ENCODE peak calls at places on chromosomes 6 and 20, in four cellular contexts. One of them, this sample, is unnamed.

GRCh38 chr6:19444481-19444880 is 392.7 kb upstream of the ID4 start:
- DNase-seq in activated gamma-delta T cell treated with Interleukin-2 at 50 U/mL for 16 hours: no peak
- DNase-seq in stimulated activated CD4-positive, alpha-beta T cell treated with anti-CD3 and anti-CD28 coated beads, Interleukin-4, amount 100 ng/mL, for 4 hours: no peak
- DNase-seq in WTC11: no peak
- DNase-seq in this sample: no peak

GRCh38 chr6:134593887-134594286 is 276.0 kb upstream of the SGK1 start:
- DNase-seq in activated gamma-delta T cell treated with Interleukin-2 at 50 U/mL for 16 hours: no peak
- DNase-seq in stimulated activated CD4-positive, alpha-beta T cell treated with anti-CD3 and anti-CD28 coated beads, Interleukin-4, amount 100 ng/mL, for 4 hours: no peak
- DNase-seq in WTC11: no peak
- DNase-seq in this sample: no peak

GRCh38 chr20:46361386-46361785 is 45.0 kb downstream of the ELMO2 start:
- DNase-seq in activated gamma-delta T cell treated with Interleukin-2 at 50 U/mL for 16 hours: no peak
- DNase-seq in stimulated activated CD4-positive, alpha-beta T cell treated with anti-CD3 and anti-CD28 coated beads, Interleukin-4, amount 100 ng/mL, for 4 hours: no peak
- DNase-seq in WTC11: no peak
- DNase-seq in this sample: peak

GRCh38 chr6:44047801-44048200 is 79.5 kb downstream of the MRPL14 start:
- DNase-seq in activated gamma-delta T cell treated with Interleukin-2 at 50 U/mL for 16 hours: no peak
- DNase-seq in stimulated activated CD4-positive, alpha-beta T cell treated with anti-CD3 and anti-CD28 coated beads, Interleukin-4, amount 100 ng/mL, for 4 hours: no peak
- DNase-seq in WTC11: no peak
- DNase-seq in this sample: no peak

GRCh38 chr6:36431197-36431596 is 11.5 kb downstream of the PXT1 start:
- DNase-seq in activated gamma-delta T cell treated with Interleukin-2 at 50 U/mL for 16 hours: no peak
- DNase-seq in stimulated activated CD4-positive, alpha-beta T cell treated with anti-CD3 and anti-CD28 coated beads, Interleukin-4, amount 100 ng/mL, for 4 hours: no peak
- DNase-seq in WTC11: no peak
- DNase-seq in this sample: no peak

GRCh38 chr20:32052090-32052791 is at the start of gene HCK:
- DNase-seq in activated gamma-delta T cell treated with Interleukin-2 at 50 U/mL for 16 hours: no peak
- DNase-seq in stimulated activated CD4-positive, alpha-beta T cell treated with anti-CD3 and anti-CD28 coated beads, Interleukin-4, amount 100 ng/mL, for 4 hours: no peak
- DNase-seq in WTC11: no peak
- DNase-seq in this sample: no peak

GRCh38 chr6:144150673-144151009 is 324 bp downstream of the STX11 start:
- DNase-seq in activated gamma-delta T cell treated with Interleukin-2 at 50 U/mL for 16 hours: peak
- DNase-seq in stimulated activated CD4-positive, alpha-beta T cell treated with anti-CD3 and anti-CD28 coated beads, Interleukin-4, amount 100 ng/mL, for 4 hours: peak
- DNase-seq in WTC11: peak
- DNase-seq in this sample: peak

GRCh38 chr6:100447900-100448700 is 16.6 kb downstream of the SIM1 start:
- DNase-seq in activated gamma-delta T cell treated with Interleukin-2 at 50 U/mL for 16 hours: no peak
- DNase-seq in stimulated activated CD4-positive, alpha-beta T cell treated with anti-CD3 and anti-CD28 coated beads, Interleukin-4, amount 100 ng/mL, for 4 hours: no peak
- DNase-seq in WTC11: no peak
- DNase-seq in this sample: no peak

GRCh38 chr20:24970030-24970553 is 21.0 kb downstream of the CST7 start:
- DNase-seq in activated gamma-delta T cell treated with Interleukin-2 at 50 U/mL for 16 hours: no peak
- DNase-seq in stimulated activated CD4-positive, alpha-beta T cell treated with anti-CD3 and anti-CD28 coated beads, Interleukin-4, amount 100 ng/mL, for 4 hours: no peak
- DNase-seq in WTC11: no peak
- DNase-seq in this sample: no peak

GRCh38 chr6:130513770-130514169 is 148.0 kb downstream of the TMEM200A start:
- DNase-seq in activated gamma-delta T cell treated with Interleukin-2 at 50 U/mL for 16 hours: peak
- DNase-seq in stimulated activated CD4-positive, alpha-beta T cell treated with anti-CD3 and anti-CD28 coated beads, Interleukin-4, amount 100 ng/mL, for 4 hours: no peak
- DNase-seq in WTC11: no peak
- DNase-seq in this sample: peak

GRCh38 chr6:63452117-63452516 is 120.2 kb upstream of the LOC128125822 start:
- DNase-seq in activated gamma-delta T cell treated with Interleukin-2 at 50 U/mL for 16 hours: no peak
- DNase-seq in stimulated activated CD4-positive, alpha-beta T cell treated with anti-CD3 and anti-CD28 coated beads, Interleukin-4, amount 100 ng/mL, for 4 hours: no peak
- DNase-seq in WTC11: no peak
- DNase-seq in this sample: no peak

GRCh38 chr6:19327246-19327645 is 509.9 kb upstream of the ID4 start:
- DNase-seq in activated gamma-delta T cell treated with Interleukin-2 at 50 U/mL for 16 hours: no peak
- DNase-seq in stimulated activated CD4-positive, alpha-beta T cell treated with anti-CD3 and anti-CD28 coated beads, Interleukin-4, amount 100 ng/mL, for 4 hours: no peak
- DNase-seq in WTC11: no peak
- DNase-seq in this sample: no peak

GRCh38 chr6:79203753-79204253 is 30.7 kb downstream of the HMGN3 start:
- DNase-seq in activated gamma-delta T cell treated with Interleukin-2 at 50 U/mL for 16 hours: no peak
- DNase-seq in stimulated activated CD4-positive, alpha-beta T cell treated with anti-CD3 and anti-CD28 coated beads, Interleukin-4, amount 100 ng/mL, for 4 hours: no peak
- DNase-seq in WTC11: no peak
- DNase-seq in this sample: no peak

GRCh38 chr6:78243519-78243918 is 590.7 kb downstream of the MEI4 start:
- DNase-seq in activated gamma-delta T cell treated with Interleukin-2 at 50 U/mL for 16 hours: no peak
- DNase-seq in stimulated activated CD4-positive, alpha-beta T cell treated with anti-CD3 and anti-CD28 coated beads, Interleukin-4, amount 100 ng/mL, for 4 hours: no peak
- DNase-seq in WTC11: no peak
- DNase-seq in this sample: no peak

GRCh38 chr6:101276066-101276465 is 117.4 kb upstream of the GRIK2 start:
- DNase-seq in activated gamma-delta T cell treated with Interleukin-2 at 50 U/mL for 16 hours: no peak
- DNase-seq in stimulated activated CD4-positive, alpha-beta T cell treated with anti-CD3 and anti-CD28 coated beads, Interleukin-4, amount 100 ng/mL, for 4 hours: no peak
- DNase-seq in WTC11: no peak
- DNase-seq in this sample: no peak

GRCh38 chr6:164612731-164613130 is 696.7 kb downstream of the C6orf118 start:
- DNase-seq in activated gamma-delta T cell treated with Interleukin-2 at 50 U/mL for 16 hours: no peak
- DNase-seq in stimulated activated CD4-positive, alpha-beta T cell treated with anti-CD3 and anti-CD28 coated beads, Interleukin-4, amount 100 ng/mL, for 4 hours: no peak
- DNase-seq in WTC11: no peak
- DNase-seq in this sample: no peak

GRCh38 chr6:41706876-41707564 is 28.4 kb downstream of the TFEB start:
- DNase-seq in activated gamma-delta T cell treated with Interleukin-2 at 50 U/mL for 16 hours: no peak
- DNase-seq in stimulated activated CD4-positive, alpha-beta T cell treated with anti-CD3 and anti-CD28 coated beads, Interleukin-4, amount 100 ng/mL, for 4 hours: peak
- DNase-seq in WTC11: no peak
- DNase-seq in this sample: no peak

This sample was measured in T-helper 9 cell.